ENCODE peak calls at places on chromosomes 12 and 14, in eight cellular contexts. W is T47D, X is NCI-H510A treated with DMSO at 0.1 percent for 48 hours, R is kidney glomerular epithelial cell, L is amniotic stem cell, A is T-cell, H is heart right ventricle, C is C1 segment of cervical spinal cord. D is an unnamed sample.

GRCh38 chr12:93571360-93571853 is 1.1 kb upstream of the SOCS2 start:
- DNase-seq in L (no peak), W (no peak), A (peak; percentile 36), H (peak; percentile 78), C (peak; percentile 30), R (peak; percentile 37), X (peak; percentile 54), D (peak; percentile 56)

GRCh38 chr12:93784339-93785086 is 107.3 kb downstream of the CRADD start:
- DNase-seq in X (no peak), L (no peak), W (no peak), R (peak; percentile 33), C (no peak), A (peak; percentile 15), H (no peak), D (peak; percentile 41)

GRCh38 chr12:49491823-49492222 is 47.0 kb upstream of the KCNH3 start:
- DNase-seq in A (no peak), H (no peak), X (no peak), R (no peak), C (no peak), W (no peak), L (no peak), D (no peak)

GRCh38 chr12:77113971-77114370 is 48.6 kb upstream of the E2F7 start:
- DNase-seq in X (no peak), R (no peak), W (no peak), A (no peak), C (no peak), L (no peak), H (no peak), D (no peak)

GRCh38 chr12:4393211-4393610 is 13.7 kb upstream of the FGF23 start:
- DNase-seq in X (no peak), L (no peak), C (no peak), H (no peak), R (no peak), W (no peak), A (no peak), D (no peak)

GRCh38 chr12:16323638-16324037 is 23.8 kb upstream of the MGST1 start:
- DNase-seq in X (no peak), R (no peak), A (no peak), W (no peak), L (no peak), C (no peak), H (no peak), D (no peak)

GRCh38 chr14:60656755-60657608 is 7.7 kb upstream of the SIX1 start:
- DNase-seq in A (no peak), X (peak; percentile 89), H (peak; percentile 48), R (peak; percentile 30), L (no peak), C (no peak), W (peak; percentile 82), D (no peak)

GRCh38 chr14:20630340-20631022 is 11.0 kb downstream of the OR6S1 start:
- DNase-seq in W (no peak), C (no peak), A (peak; percentile 16), L (no peak), H (no peak), R (peak; percentile 58), X (peak; percentile 16), D (no peak)

GRCh38 chr12:2163172-2163927 is 110.6 kb downstream of the CACNA1C start:
- DNase-seq in L (peak; percentile 22), X (no peak), A (no peak), C (no peak), W (no peak), H (peak; percentile 85), R (no peak), D (no peak)

GRCh38 chr14:74739293-74740030 is 23.7 kb upstream of the YLPM1 start:
- DNase-seq in C (no peak), W (no peak), X (no peak), R (peak; percentile 23), H (no peak), L (no peak), A (no peak), D (no peak)

GRCh38 chr14:20798318-20798717 is 4.3 kb downstream of the RNASE1 start:
- DNase-seq in W (no peak), H (no peak), X (no peak), A (no peak), R (no peak), L (no peak), C (no peak), D (no peak)

GRCh38 chr14:102985665-102986064 is 63.2 kb downstream of the AMN start:
- DNase-seq in R (no peak), H (no peak), W (no peak), C (no peak), L (no peak), X (no peak), A (no peak), D (no peak)

GRCh38 chr12:100027671-100028070 is 42.9 kb upstream of the ANKS1B start:
- DNase-seq in L (no peak), H (no peak), W (no peak), X (no peak), C (no peak), R (no peak), A (no peak), D (no peak)

GRCh38 chr12:46266869-46267617 is 1.8 kb downstream of the SLC38A1 start:
- DNase-seq in A (peak; percentile 73), L (peak; percentile 40), C (peak; percentile 32), W (peak; percentile 64), H (peak; percentile 52), R (peak; percentile 53), X (peak; percentile 52), D (peak; percentile 86)

GRCh38 chr12:113239288-113239771 is 18.1 kb downstream of the TPCN1 start:
- DNase-seq in L (no peak), W (no peak), H (no peak), A (no peak), R (no peak), C (no peak), X (no peak), D (no peak)

GRCh38 chr12:26689281-26689841 is 143.6 kb downstream of the ITPR2 start:
- DNase-seq in A (no peak), X (no peak), W (no peak), C (no peak), L (no peak), R (no peak), H (no peak), D (no peak)

GRCh38 chr12:77031745-77032144 is 33.6 kb downstream of the E2F7 start:
- DNase-seq in A (no peak), C (no peak), R (no peak), L (no peak), W (no peak), X (no peak), H (no peak), D (no peak)

GRCh38 chr12:123971770-123972447 is 722 bp downstream of the CCDC92 start:
- DNase-seq in A (peak; percentile 34), X (peak; percentile 86), W (no peak), H (peak; percentile 38), C (peak; percentile 31), L (no peak), R (peak; percentile 42), D (peak; percentile 49)

GRCh38 chr12:105960319-105961076 is 178.3 kb downstream of the NUAK1 start:
- DNase-seq in H (no peak), L (no peak), W (no peak), C (no peak), A (no peak), R (peak; percentile 91), X (peak; percentile 25), D (no peak)

GRCh38 chr14:69129264-69129880 is 23.5 kb downstream of the DCAF5 start:
- DNase-seq in R (peak; percentile 89), H (peak; percentile 43), W (peak; percentile 64), A (peak; percentile 75), C (peak; percentile 22), X (peak; percentile 83), L (peak; percentile 72), D (peak; percentile 82)

GRCh38 chr14:50943943-50944646 is at the start of gene PYGL:
- DNase-seq in R (peak; percentile 46), C (peak; percentile 18), W (peak; percentile 85), X (peak; percentile 66), H (peak; percentile 80), A (peak; percentile 13), L (no peak), D (no peak)

GRCh38 chr12:12606793-12607589 is 4.7 kb upstream of the CREBL2 start:
- DNase-seq in W (no peak), A (no peak), R (peak; percentile 66), H (no peak), X (no peak), C (no peak), L (no peak), D (no peak)

D was measured in naive thymus-derived CD4-positive, alpha-beta T cell.